ENCODE peak calls at places on chromosomes 7 and 10, in ten cellular contexts. V is lower leg skin; Z is activated CD4-positive, alpha-beta T cell treated with anti-CD3 and anti-CD28 coated beads, Interleukin-2, amount 10 ng/mL, durations not matched to agents 7 days and 5 days; J is lower lobe of right lung; R is globus pallidus; T is stimulated activated CD4-positive, alpha-beta T cell treated with anti-CD3 and anti-CD28 coated beads, Interleukin-15, amount 100 ng/mL, for 24 hours; P is amygdala; G is stromal cell of bone marrow; W is A172; U is activated CD8-positive, alpha-beta memory T cell treated with anti-CD3 and anti-CD28 coated beads, Interleukin-2, amount 50 U/mL, for 48 hours. M is an unnamed sample.

GRCh38 chr10:82953909-82954308 is 1078.9 kb downstream of the NRG3 start:
- DNase-seq in V (no peak), Z (no peak), J (no peak), R (no peak), T (no peak), P (no peak), G (no peak), W (no peak), U (no peak), M (no peak)

GRCh38 chr10:34150103-34150502 is 665.0 kb downstream of the PARD3 start:
- DNase-seq in V (no peak), Z (no peak), J (no peak), R (no peak), T (no peak), P (no peak), G (no peak), W (no peak), U (no peak), M (no peak)

GRCh38 chr7:120554960-120555571 is 282.1 kb downstream of the KCND2 start:
- DNase-seq in V (no peak), Z (no peak), J (no peak), R (peak), T (peak), P (no peak), G (peak), W (peak), U (no peak), M (no peak)

GRCh38 chr7:15921576-15921975 is 235.1 kb upstream of the MEOX2 start:
- DNase-seq in V (no peak), Z (no peak), J (no peak), R (no peak), T (no peak), P (no peak), G (peak), W (peak), U (no peak), M (no peak)

GRCh38 chr10:61760943-61761824 is 98.5 kb downstream of the CABCOCO1 start:
- DNase-seq in V (no peak), Z (no peak), J (no peak), R (no peak), T (no peak), P (no peak), G (peak), W (peak), U (no peak), M (no peak)

GRCh38 chr7:41476117-41476803 is 226.6 kb downstream of the INHBA start:
- DNase-seq in V (no peak), Z (no peak), J (no peak), R (no peak), T (no peak), P (no peak), G (no peak), W (no peak), U (no peak), M (no peak)

GRCh38 chr7:44461387-44461786 is 29.1 kb downstream of the NUDCD3 start:
- DNase-seq in V (no peak), Z (peak), J (no peak), R (no peak), T (peak), P (no peak), G (no peak), W (peak), U (no peak), M (no peak)

GRCh38 chr10:22086730-22087364 is 83.3 kb upstream of the DNAJC1 start:
- DNase-seq in V (peak), Z (no peak), J (peak), R (peak), T (no peak), P (no peak), G (peak), W (peak), U (no peak), M (peak)

GRCh38 chr10:25393621-25394020 is 218.8 kb downstream of the GPR158 start:
- DNase-seq in V (no peak), Z (no peak), J (no peak), R (no peak), T (no peak), P (no peak), G (no peak), W (no peak), U (no peak), M (no peak)

GRCh38 chr7:50608196-50608906 is 43.1 kb upstream of the DDC start:
- DNase-seq in V (no peak), Z (peak), J (no peak), R (no peak), T (no peak), P (no peak), G (no peak), W (no peak), U (no peak), M (no peak)

GRCh38 chr7:6149996-6150395 is 118.8 kb downstream of the ANKRD61 start:
- DNase-seq in V (no peak), Z (no peak), J (no peak), R (no peak), T (no peak), P (no peak), G (no peak), W (no peak), U (no peak), M (no peak)

M was measured in gastrocnemius medialis.